ENCODE peak calls at places on chromosomes 13 and 19, in five cellular contexts. T, V, Y, S and F are unnamed samples.

GRCh38 chr13:40697711-40698110 is 31.3 kb upstream of the FOXO1 start:
- DNase-seq in T (no peak), V (no peak), Y (no peak), S (no peak), F (no peak)

GRCh38 chr19:35766571-35767104 is 8.7 kb downstream of the PROSER3 start:
- DNase-seq in T (no peak), V (no peak), Y (no peak), S (no peak), F (no peak)

GRCh38 chr13:95023405-95023804 is 277.8 kb downstream of the ABCC4 start:
- DNase-seq in T (no peak), V (no peak), Y (no peak), S (no peak), F (peak)

GRCh38 chr13:28548872-28549271 is 53.9 kb upstream of the FLT1 start:
- DNase-seq in T (no peak), V (no peak), Y (no peak), S (no peak), F (no peak)

GRCh38 chr19:7914099-7914498 is 531 bp upstream of the TGFBR3L start:
- DNase-seq in T (no peak), V (no peak), Y (no peak), S (no peak), F (no peak)

GRCh38 chr13:52454459-52454824 is 836 bp upstream of the CKAP2 start:
- DNase-seq in T (no peak), V (peak), Y (no peak), S (peak), F (peak)

GRCh38 chr19:46913852-46914430 is 53.1 kb downstream of the ARHGAP35 start:
- DNase-seq in T (no peak), V (no peak), Y (no peak), S (no peak), F (no peak)

GRCh38 chr13:27005556-27005955 is 166.1 kb downstream of the USP12 start:
- DNase-seq in T (no peak), V (no peak), Y (peak), S (no peak), F (no peak)

GRCh38 chr13:98576215-98576945 is 527 bp downstream of the STK24 start:
- DNase-seq in T (no peak), V (peak), Y (peak), S (no peak), F (peak)

GRCh38 chr13:72295173-72295572 is 428.2 kb upstream of the DACH1 start:
- DNase-seq in T (no peak), V (no peak), Y (peak), S (no peak), F (no peak)

GRCh38 chr13:51230473-51231105 is 8.4 kb downstream of the FAM124A start:
- DNase-seq in T (no peak), V (peak), Y (peak), S (no peak), F (no peak)